ENCODE peak calls at places on chromosome 10, in six cellular contexts. M is right lobe of liver, F is AG09319, A is tibial nerve, W is nephron progenitor cell, O is fibroblast of mammary gland. N is an unnamed sample.

GRCh38 chr10:116767235-116767634 is 24.9 kb upstream of the HSPA12A start:
- DNase-seq in W (peak; percentile 37), O (peak; percentile 25), F (no peak), A (no peak), M (no peak), N (no peak)

GRCh38 chr10:43238462-43238861 is 28.4 kb downstream of the RASGEF1A start:
- DNase-seq in M (peak; percentile 14), W (no peak), A (no peak), F (no peak), O (no peak), N (peak; percentile 13)

GRCh38 chr10:108970016-108970415 is 953.3 kb downstream of the XPNPEP1 start:
- DNase-seq in M (no peak), W (peak; percentile 61), O (peak; percentile 30), F (no peak), A (no peak), N (no peak)

GRCh38 chr10:71964669-71965515 is 697 bp downstream of the CHST3 start:
- DNase-seq in F (no peak), W (peak; percentile 48), O (peak; percentile 75), A (peak; percentile 63), M (no peak), N (no peak)

GRCh38 chr10:85993140-85993539 is 373.5 kb downstream of the GRID1 start:
- DNase-seq in M (peak; percentile 69), F (no peak), O (no peak), A (no peak), W (no peak), N (no peak)

GRCh38 chr10:94429049-94429707 is 26.8 kb downstream of the TBC1D12 start:
- DNase-seq in F (no peak), A (no peak), O (peak; percentile 46), W (no peak), M (no peak), N (no peak)

GRCh38 chr10:105252908-105253307 is 611.8 kb downstream of the SORCS3 start:
- DNase-seq in W (no peak), M (no peak), A (no peak), O (no peak), F (no peak), N (no peak)

GRCh38 chr10:78570633-78571032 is 498.1 kb upstream of the ZMIZ1 start:
- DNase-seq in M (no peak), W (no peak), F (no peak), A (no peak), O (no peak), N (no peak)

GRCh38 chr10:99433378-99434020 is 3.1 kb upstream of the GOT1 start:
- DNase-seq in A (no peak), W (no peak), O (peak; percentile 7), M (no peak), F (no peak), N (no peak)

GRCh38 chr10:117429644-117430043 is 54.4 kb upstream of the PDZD8 start:
- DNase-seq in O (no peak), M (no peak), W (no peak), F (no peak), A (no peak), N (no peak)

GRCh38 chr10:130786365-130786966 is 525.1 kb downstream of the TCERG1L start:
- DNase-seq in W (peak; percentile 20), O (no peak), A (no peak), F (no peak), M (no peak), N (no peak)

GRCh38 chr10:58782876-58783859 is 270.5 kb downstream of the BICC1 start:
- DNase-seq in A (no peak), F (peak; percentile 85), W (peak; percentile 3), M (no peak), O (peak; percentile 79), N (no peak)

GRCh38 chr10:42961776-42962119 is 115.1 kb upstream of the RET start:
- DNase-seq in O (no peak), W (no peak), M (no peak), F (no peak), A (no peak), N (no peak)

GRCh38 chr10:79066460-79067240 is 2.1 kb upstream of the ZMIZ1 start:
- DNase-seq in F (no peak), M (no peak), A (peak; percentile 54), W (no peak), O (peak; percentile 60), N (no peak)

GRCh38 chr10:29068302-29068701 is 220.6 kb upstream of the LYZL1 start:
- DNase-seq in W (no peak), O (no peak), F (no peak), M (no peak), A (no peak), N (no peak)

GRCh38 chr10:123640016-123640535 is 26.1 kb upstream of the GPR26 start:
- DNase-seq in O (peak; percentile 1), M (no peak), W (no peak), F (no peak), A (no peak), N (no peak)

GRCh38 chr10:116974442-116975005 is 30.5 kb downstream of the SHTN1 start:
- DNase-seq in M (no peak), O (peak; percentile 89), F (peak; percentile 7), A (no peak), W (no peak), N (no peak)

GRCh38 chr10:55203319-55203718 is 402.3 kb upstream of the PCDH15 start:
- DNase-seq in M (no peak), O (no peak), F (no peak), A (no peak), W (no peak), N (no peak)

GRCh38 chr10:129307141-129307540 is 159.9 kb upstream of the MGMT start:
- DNase-seq in O (no peak), M (no peak), W (no peak), A (no peak), F (no peak), N (no peak)

GRCh38 chr10:119896937-119897336 is 4.4 kb downstream of the SEC23IP start:
- DNase-seq in A (peak; percentile 26), O (peak; percentile 50), F (no peak), W (no peak), M (peak; percentile 64), N (no peak)

GRCh38 chr10:24721254-24722106 is 2.2 kb downstream of the ARHGAP21 start:
- DNase-seq in F (no peak), A (no peak), W (peak; percentile 53), O (no peak), M (no peak), N (no peak)

GRCh38 chr10:86376852-86377796 is 10.5 kb upstream of the GRID1 start:
- DNase-seq in W (peak; percentile 96), O (peak; percentile 38), A (peak; percentile 69), F (no peak), M (peak; percentile 80), N (peak; percentile 68)

GRCh38 chr10:4512557-4513286 is 313.3 kb upstream of the AKR1E2 start:
- DNase-seq in O (peak; percentile 92), A (peak; percentile 43), M (no peak), W (peak; percentile 13), F (no peak), N (no peak)

DNA sequence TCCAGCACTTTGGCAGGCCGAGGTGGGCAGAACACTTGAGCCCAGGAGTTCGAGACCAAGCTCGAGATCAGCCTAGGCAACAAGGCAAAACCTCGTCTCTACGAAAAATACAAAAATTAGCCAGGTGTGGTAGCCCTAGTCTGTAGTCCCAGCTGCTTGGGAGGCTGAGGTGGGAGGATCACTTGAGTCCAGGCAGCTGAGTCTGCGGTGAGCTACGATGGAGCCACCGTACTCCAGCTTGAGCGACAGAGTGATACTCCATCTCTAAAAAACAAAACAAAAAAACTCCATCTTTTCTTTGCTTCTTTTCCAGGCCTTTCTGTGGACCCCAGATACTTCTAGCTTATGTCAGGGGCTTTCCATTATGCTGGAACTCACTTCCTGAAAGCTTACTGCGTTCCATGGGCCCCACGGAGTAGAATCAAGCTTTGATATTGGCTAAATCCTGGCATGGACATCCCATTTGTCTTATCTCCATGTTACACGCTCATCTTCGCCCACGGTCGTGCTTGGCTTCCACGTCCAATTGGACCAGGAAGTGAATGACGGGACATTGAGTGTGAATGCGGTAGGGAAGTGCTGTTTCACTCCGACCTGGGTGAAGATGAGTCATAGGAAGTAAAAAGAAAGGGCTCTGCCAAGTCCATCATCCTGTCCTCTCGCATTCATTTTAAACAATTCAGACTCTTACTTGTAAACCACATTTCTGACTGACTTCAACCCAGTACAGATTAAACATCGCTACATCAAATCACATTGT is 45.7 kb downstream of the FAM171A1 start:
- DNase-seq in M (no peak), O (peak; percentile 94), F (no peak), W (no peak), A (no peak), N (no peak)
- TF ChIP-seq CTCF in M (no peak), O (no peak), F (no peak), W (no peak), A (no peak), N (no peak)

DNA sequence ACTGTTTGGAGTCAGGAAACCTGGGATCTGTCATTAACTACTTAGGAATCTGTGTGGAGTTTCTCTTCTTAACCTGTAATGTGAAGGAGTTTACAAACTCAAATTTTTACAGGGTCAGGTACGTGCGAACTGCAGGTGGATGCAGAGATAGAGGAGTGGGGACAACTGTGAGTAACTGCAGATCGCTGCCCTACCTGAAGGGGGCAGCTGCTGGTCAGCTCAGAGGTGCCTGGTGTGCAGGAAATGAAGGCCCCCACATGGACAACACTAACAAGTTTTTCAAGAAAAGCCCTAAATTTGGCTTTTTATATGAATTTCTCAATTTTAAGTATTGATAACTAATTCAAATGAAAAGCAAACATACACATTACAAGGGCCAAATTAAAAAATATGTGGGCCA is 380.0 kb downstream of the REEP3 start:
- DNase-seq in W (no peak), A (no peak), M (no peak), O (no peak), F (no peak), N (no peak)
- TF ChIP-seq CTCF in W (peak; percentile 17), A (no peak), M (peak; percentile 31), O (peak; percentile 20), F (peak; percentile 3), N (peak; percentile 33)

DNA sequence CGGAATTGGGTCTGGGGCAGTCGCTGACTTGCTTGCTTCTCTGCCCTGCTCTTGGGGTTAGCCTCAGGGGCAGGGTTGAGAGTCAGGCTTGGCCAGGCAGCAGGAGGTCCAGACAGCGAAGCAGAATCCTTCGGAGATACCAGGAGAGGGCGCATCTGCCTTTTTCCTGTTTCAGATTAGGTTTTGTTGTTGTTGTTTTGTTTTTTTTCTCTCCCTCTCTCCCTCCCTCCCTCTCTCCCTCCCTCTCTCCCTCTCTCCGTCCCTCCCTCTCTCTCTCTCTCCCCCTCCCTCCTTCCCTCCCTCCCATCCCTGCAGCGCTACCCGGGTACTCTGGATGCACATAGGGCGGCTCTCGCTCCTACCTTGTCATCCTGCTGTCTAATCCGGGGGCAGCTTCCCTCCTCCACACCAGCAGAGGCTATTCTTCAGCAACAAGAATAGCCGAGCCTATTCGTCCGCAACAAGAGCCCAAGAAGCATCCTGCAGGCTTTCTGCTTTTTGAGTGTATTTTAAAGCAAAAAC is 758 bp upstream of the OPTN start:
- DNase-seq in A (no peak), W (peak; percentile 58), O (peak; percentile 79), F (peak; percentile 41), M (peak; percentile 65), N (no peak)
- TF ChIP-seq CTCF in A (no peak), W (no peak), O (peak; percentile 66), F (peak; percentile 64), M (peak; percentile 27), N (peak; percentile 3)

DNA sequence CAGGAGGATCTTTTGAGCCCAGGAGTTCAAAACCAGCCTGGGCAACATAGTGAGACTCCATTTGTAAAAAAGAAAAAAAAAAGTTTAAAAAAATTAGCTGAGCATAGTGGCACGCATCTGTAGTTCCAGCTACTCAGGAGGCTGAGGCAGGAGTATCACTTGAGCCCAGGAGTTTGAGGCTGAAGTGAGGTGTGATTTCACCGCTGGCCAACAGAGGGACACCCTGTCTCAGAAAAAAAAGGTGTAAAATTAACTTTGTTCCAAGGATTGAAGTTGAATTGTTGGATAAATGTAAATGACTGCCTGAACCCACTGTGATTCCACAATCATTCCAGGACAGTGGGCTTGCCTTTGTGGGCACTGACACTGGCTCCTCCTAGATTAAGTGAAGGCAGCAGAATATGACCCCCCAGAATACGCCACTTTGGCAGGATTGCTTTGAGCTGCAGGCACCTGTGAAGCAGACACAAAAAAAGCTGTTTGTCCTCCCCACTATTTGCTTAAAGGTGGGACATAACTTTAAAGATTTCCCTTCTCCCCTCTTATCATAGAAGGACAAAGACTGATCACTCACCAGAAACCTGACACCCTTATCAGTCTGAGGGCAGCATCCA is 57.2 kb upstream of the FOXI2 start:
- DNase-seq in O (no peak), F (no peak), W (no peak), A (no peak), M (no peak), N (no peak)
- TF ChIP-seq CTCF in O (peak; percentile 25), F (no peak), W (peak; percentile 48), A (no peak), M (peak; percentile 9), N (peak; percentile 26)

N was measured in CD14-positive monocyte.